ENCODE peak calls at places on chromosomes 13 and 19, in eight cellular contexts. S is activated CD8-positive, alpha-beta memory T cell treated with anti-CD3 and anti-CD28 coated beads, Interleukin-2, amount 50 U/mL, for 4 hours; F is T-helper 9 cell; K is activated naive CD8-positive, alpha-beta T cell treated with anti-CD3 and anti-CD28 coated beads, Interleukin-2, amount 50 U/mL, for 16 hours; Q is endothelial cell; U is WTC11; C is CD4-positive, alpha-beta T cell; P is GF-D8. D is an unnamed sample.

GRCh38 chr13:106318941-106319411 is 216.5 kb downstream of the EFNB2 start:
- DNase-seq in F (no peak), S (no peak), P (no peak), Q (no peak), K (no peak), C (no peak), U (no peak), D (no peak)

GRCh38 chr13:110538632-110539031 is 22.9 kb downstream of the RAB20 start:
- DNase-seq in F (no peak), K (no peak), Q (peak), P (peak), U (no peak), C (no peak), S (no peak), D (no peak)

GRCh38 chr13:110713981-110714797 is 689 bp downstream of the ING1 start:
- DNase-seq in K (peak), P (no peak), F (peak), C (peak), S (peak), Q (peak), U (peak), D (peak)

GRCh38 chr19:13163609-13164364 is 13.6 kb downstream of the IER2 start:
- DNase-seq in P (peak), S (peak), F (no peak), Q (peak), C (no peak), U (peak), K (no peak), D (peak)

GRCh38 chr19:31338069-31338767 is 11.0 kb downstream of the TSHZ3 start:
- DNase-seq in C (peak), U (peak), F (no peak), Q (peak), P (no peak), S (no peak), K (no peak), D (peak)

GRCh38 chr19:47547175-47547574 is 25.8 kb downstream of the ZNF541 start:
- DNase-seq in C (no peak), S (no peak), U (no peak), Q (no peak), K (no peak), P (no peak), F (no peak), D (no peak)

GRCh38 chr19:29805026-29805925 is 6.5 kb upstream of the CCNE1 start:
- DNase-seq in C (no peak), F (no peak), U (no peak), P (no peak), Q (no peak), S (no peak), K (no peak), D (no peak)

GRCh38 chr19:34232566-34233481 is 21.5 kb upstream of the GARRE1 start:
- DNase-seq in F (no peak), Q (no peak), S (no peak), C (no peak), K (no peak), U (no peak), P (no peak), D (no peak)

GRCh38 chr13:40406405-40407138 is 259.9 kb downstream of the FOXO1 start:
- DNase-seq in S (no peak), Q (no peak), U (no peak), C (no peak), K (no peak), F (no peak), P (no peak), D (no peak)